ENCODE peak calls at places on chromosomes 13 and 19, in four cellular contexts. F, S, Q and L are unnamed samples.

GRCh38 chr13:98372886-98373285 is 195.8 kb upstream of the RNF113B start:
- DNase-seq in S (no peak), F (no peak), Q (no peak), L (no peak)

GRCh38 chr19:35165200-35166058 is 10.9 kb downstream of the FXYD5 start:
- DNase-seq in S (peak; percentile 25), F (no peak), Q (no peak), L (no peak)

GRCh38 chr19:6273701-6274601 is 5.8 kb downstream of the MLLT1 start:
- DNase-seq in Q (no peak), F (peak; percentile 62), S (peak; percentile 74), L (no peak)

GRCh38 chr19:34261335-34262109 is 7.2 kb downstream of the GARRE1 start:
- DNase-seq in Q (no peak), F (no peak), S (peak; percentile 14), L (no peak)

GRCh38 chr19:38869160-38869835 is 8.8 kb downstream of the RINL start:
- DNase-seq in F (no peak), Q (peak; percentile 32), S (peak; percentile 82), L (no peak)

GRCh38 chr13:80840313-80840976 is 499.5 kb upstream of the SPRY2 start:
- DNase-seq in S (no peak), F (no peak), Q (no peak), L (no peak)

GRCh38 chr13:25237083-25237482 is 50.2 kb downstream of the MTMR6 start:
- DNase-seq in F (no peak), Q (no peak), S (no peak), L (no peak)

GRCh38 chr13:109735567-109735966 is 50.8 kb downstream of the IRS2 start:
- DNase-seq in Q (no peak), S (no peak), F (no peak), L (no peak)

GRCh38 chr13:67574320-67575233 is 344.4 kb upstream of the PCDH9 start:
- DNase-seq in S (no peak), F (peak; percentile 12), Q (no peak), L (no peak)

GRCh38 chr19:40305403-40305802 is 20.3 kb upstream of the AKT2 start:
- DNase-seq in S (peak; percentile 88), F (peak; percentile 91), Q (peak; percentile 74), L (no peak)

GRCh38 chr19:45023048-45023447 is 15.8 kb upstream of the CLASRP start:
- DNase-seq in S (no peak), Q (no peak), F (no peak), L (no peak)

GRCh38 chr13:51826606-51827005 is 18.4 kb downstream of the TMEM272 start:
- DNase-seq in F (no peak), Q (peak; percentile 18), S (no peak), L (no peak)

GRCh38 chr19:38057954-38058690 is 151.1 kb downstream of the SIPA1L3 start:
- DNase-seq in S (peak; percentile 75), Q (no peak), F (peak; percentile 28), L (no peak)

GRCh38 chr19:50332014-50332263 is 2.8 kb upstream of the KCNC3 start:
- DNase-seq in Q (no peak), F (no peak), S (no peak), L (no peak)

GRCh38 chr19:32240316-32240715 is 105.1 kb upstream of the ZNF507 start:
- DNase-seq in F (no peak), Q (no peak), S (no peak), L (no peak)

GRCh38 chr13:30338952-30339351 is 31.6 kb upstream of the KATNAL1 start:
- DNase-seq in Q (no peak), S (no peak), F (no peak), L (no peak)

GRCh38 chr19:31349160-31349881 is at the start of gene TSHZ3:
- DNase-seq in F (peak; percentile 80), Q (peak; percentile 30), S (peak; percentile 75), L (no peak)

GRCh38 chr13:44516771-44517170 is 59.4 kb downstream of the TSC22D1 start:
- DNase-seq in Q (no peak), F (no peak), S (no peak), L (no peak)

GRCh38 chr13:93361703-93362102 is 135.1 kb downstream of the GPC6 start:
- DNase-seq in F (peak; percentile 16), S (no peak), Q (no peak), L (no peak)

GRCh38 chr13:109779074-109779473 is 7.3 kb downstream of the IRS2 start:
- DNase-seq in Q (peak; percentile 63), F (no peak), S (peak; percentile 66), L (no peak)

GRCh38 chr19:36246006-36246391 is 31.1 kb downstream of the ZNF146 start:
- DNase-seq in Q (no peak), S (no peak), F (no peak), L (no peak)
- H3K4me3 ChIP-seq in Q (no peak overlapping the region), S (no peak overlapping the region), F (no peak overlapping the region), L (no peak overlapping the region)

GRCh38 chr19:48508729-48509310 is 2.8 kb downstream of the LMTK3 start:
- DNase-seq in S (no peak), F (no peak), Q (no peak), L (no peak)
- TF ChIP-seq CTCF in S (no peak), F (no peak), Q (no peak), L (no peak)

DNA sequence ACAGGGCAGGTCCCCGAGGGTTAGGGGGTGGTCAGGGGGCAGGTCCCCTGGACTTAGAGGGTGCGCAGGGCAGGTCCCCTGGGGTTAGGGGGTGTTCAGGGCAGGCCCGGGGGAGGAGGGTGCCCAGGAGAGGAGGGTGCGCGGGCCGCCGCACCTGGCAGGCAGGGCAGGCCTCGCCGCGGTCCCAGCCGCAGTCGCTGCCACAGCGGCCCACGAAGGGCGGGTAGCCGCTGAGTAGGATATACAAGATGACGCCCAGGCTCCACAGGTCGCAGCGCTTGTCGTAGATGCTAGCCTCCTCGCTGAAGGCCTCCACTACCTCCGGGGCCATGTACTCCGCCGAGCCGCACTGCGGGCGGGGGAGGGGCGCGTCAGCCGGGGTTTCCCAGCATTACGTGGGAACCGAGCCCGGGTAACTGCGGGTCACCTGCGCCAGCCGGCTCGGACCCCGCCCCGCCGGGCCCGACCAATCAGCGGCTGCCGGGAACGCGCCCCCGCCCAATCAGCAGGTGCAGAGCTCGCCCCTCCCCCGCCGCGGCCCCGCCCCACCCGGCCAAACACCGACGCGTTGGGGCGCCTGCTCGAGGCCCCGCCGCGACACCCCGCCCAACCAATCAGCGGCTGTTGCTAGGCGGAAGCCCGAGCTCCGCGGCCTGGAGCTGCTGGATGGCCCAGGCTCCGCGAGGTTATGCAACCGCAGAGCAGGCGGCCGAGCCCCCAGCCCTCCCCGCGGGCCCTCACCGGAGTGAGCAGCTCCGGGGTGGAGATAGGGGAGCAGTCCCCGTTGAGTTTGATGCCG is 9.2 kb downstream of the MKNK2 start:
- DNase-seq in Q (peak; percentile 99), S (peak; percentile 99), F (peak; percentile 98), L (peak; percentile 99)
- H3K36me3 ChIP-seq in Q (peaks cover 35% of the 10 kb centered on the region), S (no peaks in the 10 kb centered on the region), F (no peaks in the 10 kb centered on the region), L (peaks cover 65% of the 10 kb centered on the region)

DNA sequence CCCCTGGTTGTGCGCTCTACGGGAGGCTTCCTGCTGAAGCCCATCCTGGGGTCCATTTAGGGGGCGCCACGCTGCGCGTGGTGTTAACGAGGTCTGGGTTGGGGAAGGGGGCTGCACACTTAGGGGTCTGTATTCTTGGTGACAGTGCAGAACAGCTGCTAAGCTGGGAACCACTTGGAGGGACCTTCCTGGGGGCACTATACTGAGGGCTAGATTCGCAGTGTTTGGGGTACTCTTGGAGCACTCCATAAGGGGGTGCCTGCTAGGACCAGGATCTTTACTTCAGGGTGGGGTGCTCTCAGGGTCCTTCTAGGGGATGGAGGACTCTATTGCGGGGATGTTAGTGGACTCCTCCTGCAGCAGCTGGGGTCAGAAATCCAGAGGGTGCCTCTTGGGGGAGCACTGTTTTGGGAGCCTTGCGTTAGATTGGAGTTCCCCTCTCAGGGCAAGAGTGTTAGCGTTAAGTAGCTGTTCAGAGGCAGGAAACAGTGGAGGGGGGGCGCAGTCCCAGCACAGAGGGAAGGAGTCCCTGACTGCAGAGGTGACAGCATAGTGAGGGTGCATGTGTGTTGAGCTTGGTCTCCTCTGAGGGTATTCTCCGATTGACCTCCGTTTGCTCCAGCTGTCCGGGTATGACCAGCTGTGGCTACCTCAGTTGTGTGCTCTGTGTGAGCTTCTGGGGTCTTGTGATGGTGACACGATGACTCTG is 1.1 kb downstream of the PDE4A start:
- DNase-seq in F (no peak), S (no peak), Q (peak; percentile 35), L (no peak)
- H3K4me3 ChIP-seq in F (no peak overlapping the region), S (no peak overlapping the region), Q (no peak overlapping the region), L (peak overlapping the region; percentile 10)

DNA sequence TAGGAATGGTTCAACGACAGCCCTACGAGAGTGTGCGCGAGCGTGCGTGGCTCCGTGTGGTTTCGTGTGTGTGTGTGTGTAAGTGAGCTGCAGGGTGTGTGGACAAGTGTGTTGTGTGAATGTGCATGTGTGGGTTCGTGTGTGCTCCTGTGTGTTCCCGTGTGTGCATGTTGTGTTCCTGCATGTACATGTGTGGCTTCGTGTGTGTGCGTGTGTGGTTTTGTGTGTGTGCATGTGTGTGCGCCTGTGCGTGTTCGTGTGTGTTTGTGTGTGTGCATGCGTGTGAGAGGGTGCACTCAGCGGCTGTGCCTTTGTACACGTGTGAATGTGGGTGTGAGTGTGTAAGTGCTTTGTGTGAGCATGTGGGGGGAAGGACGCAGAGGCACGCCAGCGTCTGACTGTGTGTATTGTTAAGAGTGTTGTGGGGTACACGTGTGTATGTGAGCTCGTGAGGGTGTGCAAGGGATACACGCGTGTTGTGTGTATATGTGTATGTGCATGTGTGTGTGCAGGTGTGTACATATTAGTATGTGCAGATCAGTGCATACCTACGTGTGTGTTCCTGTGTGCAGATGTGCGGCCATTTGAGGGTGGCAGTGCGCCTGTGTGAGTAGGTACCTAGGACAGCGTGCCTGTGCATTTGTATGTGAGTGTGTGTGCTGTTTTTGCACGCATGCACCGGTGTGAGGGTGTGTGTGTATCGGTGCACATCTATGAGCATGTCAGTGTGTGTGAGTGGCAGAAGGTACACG is 24.3 kb upstream of the ONECUT3 start:
- DNase-seq in S (no peak), F (no peak), Q (no peak), L (no peak)
- TF ChIP-seq CTCF in S (no peak), F (no peak), Q (no peak), L (no peak)

GRCh38 chr19:19527371-19527656 is 1.4 kb upstream of the YJEFN3 start:
- DNase-seq in Q (no peak), S (no peak), F (no peak), L (no peak)
- H3K36me3 ChIP-seq in Q (no peaks in the 10 kb centered on the region), S (no peaks in the 10 kb centered on the region), F (no peaks in the 10 kb centered on the region), L (peaks cover 13% of the 10 kb centered on the region)

DNA sequence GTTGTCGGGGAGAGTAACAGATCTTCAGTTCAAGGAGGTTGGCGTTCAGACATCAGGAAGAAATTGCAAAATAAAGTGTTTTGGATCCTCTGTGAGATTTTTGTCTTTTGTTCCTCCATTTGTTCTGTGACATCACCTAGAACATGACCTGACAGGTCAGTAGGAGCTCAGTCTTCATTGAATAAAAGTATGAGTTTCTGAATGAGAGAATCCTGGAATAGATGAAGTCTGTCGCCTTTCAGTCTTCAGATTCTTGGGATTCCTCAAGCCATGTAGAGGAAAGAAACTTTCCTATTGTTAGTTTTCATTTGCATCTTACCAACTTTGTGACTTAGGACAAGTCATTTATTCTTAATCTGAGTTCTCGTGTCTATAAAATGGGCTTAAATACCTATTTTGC is 14.4 kb downstream of the ARHGAP35 start:
- DNase-seq in F (no peak), S (no peak), Q (no peak), L (no peak)
- H3K4me3 ChIP-seq in F (no peak overlapping the region), S (no peak overlapping the region), Q (no peak overlapping the region), L (no peak overlapping the region)

GRCh38 chr13:72290962-72291681 is 424.1 kb upstream of the DACH1 start:
- DNase-seq in Q (no peak), F (no peak), S (no peak), L (no peak)
- TF ChIP-seq CTCF in Q (no peak), F (no peak), S (no peak), L (no peak)